ENCODE peak calls at places on chromosomes 7 and 10, in four cellular contexts. U is WTC11, J is HepG2, T is K562. R is an unnamed sample.
A peak's percentile ranks its signal among the peaks of the same experiment; 100 is the strongest.

GRCh38 chr7:138891446-138891810 is 89.8 kb downstream of the KIAA1549 start:
- DNase-seq in J (no peak), U (no peak), T (no peak), R (no peak)

GRCh38 chr10:11026761-11027160 is 9.1 kb downstream of the CELF2 start:
- DNase-seq in J (no peak), T (peak; percentile 10), U (no peak), R (no peak)

GRCh38 chr7:78345979-78346378 is 547.4 kb downstream of the PHTF2 start:
- DNase-seq in T (no peak), U (no peak), J (no peak), R (peak; percentile 27)

GRCh38 chr10:94240901-94241300 is 121.8 kb downstream of the NOC3L start:
- DNase-seq in J (no peak), T (no peak), U (no peak), R (no peak)

GRCh38 chr10:131259535-131259934 is 52.0 kb downstream of the TCERG1L start:
- DNase-seq in U (no peak), T (no peak), J (no peak), R (no peak)

GRCh38 chr10:44125879-44126675 is 258.8 kb downstream of the CXCL12 start:
- DNase-seq in J (no peak), T (no peak), U (no peak), R (no peak)

GRCh38 chr10:126062132-126063032 is 166.0 kb downstream of the FANK1 start:
- DNase-seq in T (peak; percentile 24), J (no peak), U (no peak), R (no peak)

GRCh38 chr7:77799078-77799964 is 748 bp downstream of the PHTF2 start:
- DNase-seq in T (peak; percentile 75), J (no peak), U (peak; percentile 50), R (peak; percentile 40)

GRCh38 chr10:57849726-57850357 is 417.9 kb downstream of the IPMK start:
- DNase-seq in J (no peak), T (no peak), U (no peak), R (no peak)

GRCh38 chr10:77348711-77349110 is 288.9 kb downstream of the KCNMA1 start:
- DNase-seq in U (no peak), T (no peak), J (no peak), R (no peak)

GRCh38 chr10:77349226-77349625 is 288.4 kb downstream of the KCNMA1 start:
- DNase-seq in J (no peak), T (no peak), U (no peak), R (no peak)

GRCh38 chr10:77350134-77350533 is 287.5 kb downstream of the KCNMA1 start:
- DNase-seq in U (no peak), T (no peak), J (no peak), R (no peak)

GRCh38 chr10:77350711-77351119 is 286.9 kb downstream of the KCNMA1 start:
- DNase-seq in T (peak; percentile 51), J (no peak), U (no peak), R (peak; percentile 20)

GRCh38 chr10:77351386-77351785 is 286.2 kb downstream of the KCNMA1 start:
- DNase-seq in U (no peak), T (no peak), J (no peak), R (no peak)
- TF ChIP-seq ELF4 in U (no peak), T (no peak), J (no peak), R (no peak)

DNA sequence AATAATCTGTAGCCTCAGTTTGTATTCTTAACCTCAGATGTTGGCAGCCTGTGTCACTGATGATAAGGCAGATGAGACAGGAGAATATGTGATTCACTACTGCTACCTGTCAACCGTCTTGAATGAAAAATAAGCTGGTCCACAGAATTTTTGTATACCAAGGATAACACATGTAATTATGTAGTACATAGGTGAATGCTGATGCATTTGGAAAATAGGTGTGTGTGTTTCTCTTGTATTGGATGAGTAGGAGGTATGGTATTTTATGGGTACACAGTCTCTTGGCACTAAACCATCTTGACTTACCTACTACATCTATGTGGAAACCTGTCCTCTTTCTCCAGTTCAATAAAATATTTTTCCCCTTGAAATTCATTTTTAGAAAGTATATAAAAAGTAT is 20.7 kb upstream of the ZRANB1 start:
- DNase-seq in T (no peak), U (no peak), J (no peak), R (no peak)
- TF ChIP-seq ELF4 in T (no peak), U (no peak), J (no peak), R (no peak)

DNA sequence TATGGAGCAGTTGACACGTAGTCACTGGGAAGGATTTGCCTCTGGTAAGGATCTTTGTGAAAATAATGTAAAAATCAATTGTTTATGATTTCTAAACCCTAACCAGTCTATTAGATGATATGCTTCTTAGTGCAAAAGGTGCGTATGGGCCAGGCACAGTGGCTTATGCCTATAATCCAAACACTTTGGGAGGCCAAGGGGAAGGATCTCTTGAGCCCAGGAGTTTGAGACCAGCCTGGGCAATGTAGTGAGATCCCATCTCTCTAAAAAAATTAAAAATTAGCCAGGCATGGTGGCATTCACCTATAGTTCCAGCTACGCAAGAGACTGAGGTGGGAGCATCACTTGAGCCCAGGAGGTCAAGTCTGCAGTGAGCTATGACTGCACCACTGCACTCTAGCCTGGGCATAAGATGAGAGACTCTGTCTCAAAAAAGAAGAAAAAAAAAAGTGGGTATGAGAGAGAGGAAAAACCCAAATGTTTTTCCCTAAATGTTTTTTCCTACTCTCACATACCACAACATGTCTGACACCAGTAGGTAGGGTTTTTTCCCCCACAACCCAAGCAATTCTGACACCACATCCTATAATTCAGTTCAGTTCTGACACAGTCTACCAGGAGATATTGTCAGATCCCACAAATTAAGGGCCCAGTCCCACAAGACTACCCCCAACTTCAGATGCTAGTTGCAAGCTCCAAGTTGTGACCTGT is 36.5 kb downstream of the DNAJC9 start:
- DNase-seq in U (no peak), J (no peak), T (no peak), R (no peak)
- TF ChIP-seq ELF4 in U (no peak), J (no peak), T (no peak), R (no peak)

GRCh38 chr10:132290631-132291030 is 17.1 kb downstream of the STK32C start:
- DNase-seq in J (no peak), U (no peak), T (no peak), R (no peak)

GRCh38 chr10:132292972-132293415 is 14.8 kb downstream of the STK32C start:
- DNase-seq in J (no peak), U (no peak), T (no peak), R (no peak)

GRCh38 chr10:132291826-132292225 is 15.9 kb downstream of the STK32C start:
- DNase-seq in J (no peak), U (no peak), T (no peak), R (no peak)

GRCh38 chr10:132292287-132292971 is 15.3 kb downstream of the STK32C start:
- DNase-seq in U (no peak), T (no peak), J (no peak), R (no peak)

DNA sequence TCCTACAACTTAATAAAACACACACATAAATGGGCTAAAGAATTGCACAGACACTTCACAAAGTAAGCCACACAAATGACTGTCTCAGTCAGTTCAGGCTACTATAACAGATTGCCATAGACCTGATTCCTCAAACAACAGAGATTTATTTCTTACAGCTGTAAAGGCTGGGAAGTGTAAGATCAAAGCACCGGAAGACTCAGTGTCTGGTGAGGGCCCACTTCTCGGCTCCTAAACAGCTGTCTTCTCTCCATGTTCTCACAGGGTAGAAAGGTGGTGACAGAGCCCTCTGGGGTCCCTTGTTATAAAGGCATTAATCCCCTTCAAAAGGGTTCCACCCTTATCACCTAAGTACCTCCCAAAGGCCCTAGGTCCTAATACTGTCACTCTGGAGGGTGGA is 18.3 kb downstream of the STK32C start:
- DNase-seq in U (no peak), T (no peak), J (no peak), R (no peak)
- TF ChIP-seq ELF4 in U (no peak), T (no peak), J (no peak), R (no peak)

DNA sequence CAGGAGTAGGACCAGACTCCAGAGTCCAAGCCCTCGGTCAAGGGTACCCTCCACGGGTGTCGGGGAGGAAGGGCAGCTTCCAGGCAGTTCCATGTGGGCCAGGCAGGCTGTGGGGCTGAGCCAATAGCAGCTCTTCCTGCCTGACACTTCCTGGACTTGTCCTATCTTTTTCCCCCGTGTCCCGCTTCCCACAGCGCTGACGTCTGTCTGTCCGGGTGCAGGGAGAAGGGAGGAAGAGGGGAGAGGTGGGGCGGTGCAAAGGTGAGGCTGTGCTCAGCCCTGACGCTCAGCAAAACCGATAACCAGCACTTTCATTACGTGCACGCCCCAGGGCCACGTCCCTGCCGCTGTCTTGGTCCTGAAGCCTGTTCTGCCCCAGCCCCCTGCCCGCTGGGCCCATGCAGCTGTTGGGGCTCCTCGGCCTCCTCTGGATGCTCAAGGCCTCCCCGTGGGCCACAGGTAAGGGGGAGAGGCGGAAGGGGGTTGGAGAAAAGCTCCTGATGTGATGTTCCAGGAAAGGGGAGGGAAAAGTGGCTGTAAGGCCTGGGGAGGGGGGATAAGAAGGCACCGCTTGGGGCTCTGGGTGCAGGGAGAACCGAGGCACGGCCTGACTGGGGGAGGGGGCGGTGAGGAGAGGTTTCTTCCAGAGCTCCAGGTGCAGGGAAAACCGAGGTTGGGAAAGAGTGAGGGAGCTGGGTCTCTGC is at the start of gene MUC3A:
- DNase-seq in U (peak; percentile 46), T (no peak), J (no peak), R (no peak)
- TF ChIP-seq ELF4 in U (no peak), T (no peak), J (no peak), R (no peak)

GRCh38 chr10:34489973-34490372 is 325.1 kb downstream of the PARD3 start:
- DNase-seq in U (no peak), J (no peak), T (no peak), R (no peak)
- TF ChIP-seq ELF4 in U (no peak), J (no peak), T (no peak), R (no peak)

GRCh38 chr7:11191574-11192220 is 218.0 kb downstream of the PHF14 start:
- DNase-seq in U (peak; percentile 68), J (no peak), T (no peak), R (no peak)

GRCh38 chr7:11192506-11192905 is 218.8 kb downstream of the PHF14 start:
- DNase-seq in U (no peak), T (no peak), J (no peak), R (no peak)

GRCh38 chr7:11193888-11194287 is 220.2 kb downstream of the PHF14 start:
- DNase-seq in J (no peak), U (no peak), T (no peak), R (no peak)

GRCh38 chr7:11194492-11194891 is 220.8 kb downstream of the PHF14 start:
- DNase-seq in J (no peak), U (no peak), T (no peak), R (no peak)

DNA sequence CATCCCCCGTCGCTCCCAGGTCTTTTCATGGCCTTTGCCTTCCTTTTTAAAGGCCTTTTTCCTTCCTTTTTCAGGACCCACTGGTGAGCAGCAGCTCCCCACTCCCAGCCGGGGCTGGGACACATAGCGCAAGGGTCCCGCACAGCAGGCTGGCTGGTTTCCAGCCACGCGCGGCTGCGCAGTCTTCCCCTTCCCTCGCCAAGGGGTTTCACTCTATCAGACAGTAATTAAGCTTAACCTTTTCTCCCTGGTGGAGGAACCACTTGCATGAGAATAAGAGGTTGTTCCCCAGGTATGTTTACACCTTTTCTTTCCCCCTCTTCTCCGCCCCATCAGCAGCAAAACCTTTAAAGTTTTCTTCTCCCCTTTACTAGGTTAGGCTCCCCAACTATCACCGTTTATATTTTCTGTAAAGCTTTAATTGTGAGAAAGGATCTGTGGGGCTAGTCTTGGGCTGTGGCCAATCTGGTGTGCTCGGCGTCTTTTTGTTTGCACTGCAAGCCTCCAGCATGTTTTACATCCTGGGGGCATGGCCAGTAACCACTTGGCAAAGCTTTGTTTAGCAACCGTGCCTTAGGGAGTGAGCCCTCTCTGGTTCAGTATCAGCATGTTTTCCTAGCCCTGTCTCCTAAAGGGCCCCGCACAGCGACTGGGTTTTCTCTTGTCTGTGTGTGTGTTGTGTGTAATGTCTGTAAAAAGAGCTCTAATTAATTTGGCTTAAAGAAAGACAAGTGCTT is 219.6 kb downstream of the PHF14 start:
- DNase-seq in T (peak; percentile 18), J (peak; percentile 13), U (peak; percentile 58), R (peak; percentile 20)
- TF ChIP-seq ELF4 in T (no peak), J (no peak), U (no peak), R (no peak)

R was measured in HEK293T.